ENCODE peak calls at places on chromosomes 12 and 14, in eight cellular contexts. L, B, H, M, R, W, I and U are unnamed samples.

GRCh38 chr12:13099910-13100609 is 3.4 kb downstream of the GSG1 start:
- DNase-seq in M (no peak), I (no peak), L (no peak), H (no peak), R (no peak), W (no peak), B (no peak), U (no peak)

GRCh38 chr14:76203086-76204001 is 51.6 kb downstream of the GPATCH2L start:
- DNase-seq in R (peak; percentile 55), W (peak; percentile 87), H (peak; percentile 94), L (peak; percentile 95), B (no peak), M (no peak), I (no peak), U (no peak)

GRCh38 chr12:1093166-1093751 is 102.2 kb downstream of the ERC1 start:
- DNase-seq in H (peak; percentile 83), R (no peak), B (peak; percentile 58), M (no peak), L (no peak), W (peak; percentile 79), I (peak; percentile 46), U (peak; percentile 40)

GRCh38 chr14:99195602-99196309 is 76.2 kb downstream of the BCL11B start:
- DNase-seq in I (no peak), M (no peak), W (no peak), H (no peak), B (no peak), R (no peak), L (no peak), U (no peak)

GRCh38 chr12:120669055-120669828 is 17.7 kb upstream of the MLEC start:
- DNase-seq in I (no peak), L (peak; percentile 79), R (no peak), H (no peak), B (peak; percentile 86), M (no peak), W (peak; percentile 58), U (peak; percentile 85)

GRCh38 chr12:117087808-117088207 is 11.4 kb downstream of the TESC start:
- DNase-seq in R (no peak), H (no peak), I (no peak), M (no peak), B (no peak), L (no peak), W (no peak), U (no peak)

GRCh38 chr12:49972122-49972521 is 625 bp upstream of the AQP6 start:
- DNase-seq in B (no peak), L (no peak), W (no peak), M (no peak), H (no peak), I (no peak), R (no peak), U (no peak)

GRCh38 chr12:32331133-32331532 is 68.2 kb upstream of the FGD4 start:
- DNase-seq in W (no peak), B (no peak), L (no peak), H (peak; percentile 22), M (no peak), R (no peak), I (no peak), U (no peak)

GRCh38 chr14:38208825-38209562 is 1.3 kb downstream of the SSTR1 start:
- DNase-seq in R (no peak), B (peak; percentile 36), W (peak; percentile 17), M (peak; percentile 20), I (no peak), H (peak; percentile 42), L (no peak), U (no peak)

GRCh38 chr12:112944028-112944690 is 5.9 kb downstream of the OAS3 start:
- DNase-seq in H (no peak), M (no peak), R (no peak), L (no peak), I (no peak), W (no peak), B (no peak), U (no peak)

GRCh38 chr14:66600416-66600815 is 92.5 kb downstream of the GPHN start:
- DNase-seq in B (no peak), M (no peak), I (no peak), H (peak; percentile 80), W (peak; percentile 18), R (no peak), L (no peak), U (no peak)

GRCh38 chr12:6367969-6368892 is 7.1 kb downstream of the SCNN1A start:
- DNase-seq in R (no peak), I (peak; percentile 27), H (no peak), L (no peak), W (no peak), B (no peak), M (no peak), U (no peak)